ENCODE peak calls at places on chromosomes 1 and 21, in seven cellular contexts. H is NCI-H1930; D is stimulated activated CD8-positive, alpha-beta memory T cell treated with anti-CD3 and anti-CD28 coated beads, Interleukin-15, amount 100 ng/mL, for 24 hours; M is hypothalamus; C is NCI-H1436 treated with DMSO at 0.1 percent for 48 hours; N is psoas muscle; J is NCI-H1417 treated with DMSO at 0.1 percent for 48 hours. B is an unnamed sample.

GRCh38 chr1:39332291-39332690 is 127.8 kb downstream of the MACF1 start:
- DNase-seq in H (no peak), D (no peak), M (peak), C (no peak), N (no peak), J (no peak), B (peak)

GRCh38 chr1:59266180-59266926 is 30.5 kb upstream of the FGGY start:
- DNase-seq in H (no peak), D (no peak), M (no peak), C (no peak), N (no peak), J (no peak), B (no peak)

GRCh38 chr1:15756143-15757015 is 2.2 kb upstream of the FBLIM1 start:
- DNase-seq in H (no peak), D (no peak), M (no peak), C (peak), N (no peak), J (no peak), B (no peak)

GRCh38 chr1:200473698-200474371 is 64.0 kb upstream of the ZNF281 start:
- DNase-seq in H (no peak), D (no peak), M (no peak), C (no peak), N (no peak), J (no peak), B (peak)

GRCh38 chr1:115057661-115058249 is 28.1 kb downstream of the TSHB start:
- DNase-seq in H (no peak), D (no peak), M (no peak), C (no peak), N (no peak), J (no peak), B (no peak)

GRCh38 chr1:62407398-62408009 is 29.3 kb upstream of the USP1 start:
- DNase-seq in H (peak), D (no peak), M (no peak), C (no peak), N (no peak), J (peak), B (peak)

GRCh38 chr1:228039504-228039903 is 32.7 kb downstream of the WNT3A start:
- DNase-seq in H (no peak), D (no peak), M (no peak), C (no peak), N (no peak), J (no peak), B (no peak)

GRCh38 chr1:23019851-23020625 is 770 bp downstream of the KDM1A start:
- DNase-seq in H (no peak), D (no peak), M (peak), C (no peak), N (peak), J (no peak), B (peak)

GRCh38 chr21:34800797-34801518 is 132.2 kb downstream of the CLIC6 start:
- DNase-seq in H (no peak), D (no peak), M (no peak), C (no peak), N (no peak), J (no peak), B (no peak)

GRCh38 chr1:116379057-116379630 is 6.1 kb downstream of the ATP1A1 start:
- DNase-seq in H (no peak), D (no peak), M (no peak), C (no peak), N (no peak), J (no peak), B (no peak)

GRCh38 chr1:202235856-202236837 is 42.5 kb downstream of the LGR6 start:
- DNase-seq in H (no peak), D (peak), M (no peak), C (peak), N (peak), J (peak), B (peak)

GRCh38 chr1:111904478-111905218 is 84.8 kb downstream of the KCND3 start:
- DNase-seq in H (no peak), D (no peak), M (no peak), C (peak), N (no peak), J (peak), B (peak)

GRCh38 chr1:156677616-156678596 is 699 bp upstream of the NES start:
- DNase-seq in H (peak), D (no peak), M (peak), C (no peak), N (peak), J (peak), B (peak)

GRCh38 chr1:180675586-180675985 is 43.8 kb downstream of the XPR1 start:
- DNase-seq in H (no peak), D (no peak), M (no peak), C (no peak), N (no peak), J (no peak), B (no peak)

GRCh38 chr1:21206117-21206516 is 29.4 kb upstream of the EIF4G3 start:
- DNase-seq in H (no peak), D (no peak), M (no peak), C (no peak), N (no peak), J (no peak), B (no peak)

GRCh38 chr1:213389061-213389581 is 338.1 kb downstream of the RPS6KC1 start:
- DNase-seq in H (no peak), D (no peak), M (peak), C (no peak), N (no peak), J (no peak), B (no peak)

GRCh38 chr1:19287436-19288185 is 959 bp downstream of the AKR7A3 start:
- DNase-seq in H (no peak), D (no peak), M (no peak), C (no peak), N (no peak), J (no peak), B (no peak)

GRCh38 chr1:228198977-228199590 is 8.8 kb upstream of the OBSCN start:
- DNase-seq in H (no peak), D (no peak), M (no peak), C (no peak), N (no peak), J (no peak), B (no peak)

GRCh38 chr1:56831874-56832693 is 12.9 kb upstream of the FYB2 start:
- DNase-seq in H (no peak), D (peak), M (peak), C (no peak), N (peak), J (no peak), B (peak)

GRCh38 chr1:226990133-226990716 is 50.1 kb downstream of the COQ8A start:
- DNase-seq in H (no peak), D (no peak), M (no peak), C (no peak), N (peak), J (no peak), B (no peak)

GRCh38 chr1:115782571-115783281 is 14.2 kb upstream of the CASQ2 start:
- DNase-seq in H (no peak), D (no peak), M (no peak), C (no peak), N (no peak), J (no peak), B (no peak)

GRCh38 chr1:66503841-66504470 is 30.0 kb upstream of the SGIP1 start:
- DNase-seq in H (peak), D (no peak), M (peak), C (peak), N (no peak), J (no peak), B (peak)